ENCODE peak calls at places on chromosomes 5 and 9, in four cellular contexts. One of them, this sample, is unnamed.

GRCh38 chr5:58002318-58002717 is 457.6 kb downstream of the PLK2 start:
- DNase-seq in central memory CD8-positive, alpha-beta T cell: no peak
- DNase-seq in activated CD4-positive, alpha-beta memory T cell treated with anti-CD3 and anti-CD28 coated beads, Interleukin-2, amount 10 ng/mL, durations not matched to agents 7 days and 5 days: no peak
- DNase-seq in activated CD4-positive, alpha-beta T cell treated with anti-CD3 and anti-CD28 coated beads for 24 hours: no peak
- DNase-seq in this sample: no peak

GRCh38 chr5:176955895-176956294 is 50.7 kb downstream of the UIMC1 start:
- DNase-seq in central memory CD8-positive, alpha-beta T cell: no peak
- DNase-seq in activated CD4-positive, alpha-beta memory T cell treated with anti-CD3 and anti-CD28 coated beads, Interleukin-2, amount 10 ng/mL, durations not matched to agents 7 days and 5 days: no peak
- DNase-seq in activated CD4-positive, alpha-beta T cell treated with anti-CD3 and anti-CD28 coated beads for 24 hours: no peak
- DNase-seq in this sample: no peak

GRCh38 chr5:138963763-138964371 is 88.7 kb upstream of the LRRTM2 start:
- DNase-seq in central memory CD8-positive, alpha-beta T cell: no peak
- DNase-seq in activated CD4-positive, alpha-beta memory T cell treated with anti-CD3 and anti-CD28 coated beads, Interleukin-2, amount 10 ng/mL, durations not matched to agents 7 days and 5 days: no peak
- DNase-seq in activated CD4-positive, alpha-beta T cell treated with anti-CD3 and anti-CD28 coated beads for 24 hours: no peak
- DNase-seq in this sample: no peak

GRCh38 chr5:95331358-95331757 is 46.5 kb upstream of the MCTP1 start:
- DNase-seq in central memory CD8-positive, alpha-beta T cell: no peak
- DNase-seq in activated CD4-positive, alpha-beta memory T cell treated with anti-CD3 and anti-CD28 coated beads, Interleukin-2, amount 10 ng/mL, durations not matched to agents 7 days and 5 days: no peak
- DNase-seq in activated CD4-positive, alpha-beta T cell treated with anti-CD3 and anti-CD28 coated beads for 24 hours: no peak
- DNase-seq in this sample: no peak

GRCh38 chr5:53478411-53479044 is 1.9 kb upstream of the FST start:
- DNase-seq in central memory CD8-positive, alpha-beta T cell: no peak
- DNase-seq in activated CD4-positive, alpha-beta memory T cell treated with anti-CD3 and anti-CD28 coated beads, Interleukin-2, amount 10 ng/mL, durations not matched to agents 7 days and 5 days: no peak
- DNase-seq in activated CD4-positive, alpha-beta T cell treated with anti-CD3 and anti-CD28 coated beads for 24 hours: no peak
- DNase-seq in this sample: no peak

GRCh38 chr9:123475407-123475806 is 119.4 kb downstream of the CRB2 start:
- DNase-seq in central memory CD8-positive, alpha-beta T cell: no peak
- DNase-seq in activated CD4-positive, alpha-beta memory T cell treated with anti-CD3 and anti-CD28 coated beads, Interleukin-2, amount 10 ng/mL, durations not matched to agents 7 days and 5 days: no peak
- DNase-seq in activated CD4-positive, alpha-beta T cell treated with anti-CD3 and anti-CD28 coated beads for 24 hours: no peak
- DNase-seq in this sample: no peak

GRCh38 chr5:170628028-170628427 is 124.2 kb downstream of the KCNIP1 start:
- DNase-seq in central memory CD8-positive, alpha-beta T cell: no peak
- DNase-seq in activated CD4-positive, alpha-beta memory T cell treated with anti-CD3 and anti-CD28 coated beads, Interleukin-2, amount 10 ng/mL, durations not matched to agents 7 days and 5 days: no peak
- DNase-seq in activated CD4-positive, alpha-beta T cell treated with anti-CD3 and anti-CD28 coated beads for 24 hours: no peak
- DNase-seq in this sample: no peak

GRCh38 chr5:44774279-44774880 is 34.4 kb upstream of the MRPS30 start:
- DNase-seq in central memory CD8-positive, alpha-beta T cell: no peak
- DNase-seq in activated CD4-positive, alpha-beta memory T cell treated with anti-CD3 and anti-CD28 coated beads, Interleukin-2, amount 10 ng/mL, durations not matched to agents 7 days and 5 days: no peak
- DNase-seq in activated CD4-positive, alpha-beta T cell treated with anti-CD3 and anti-CD28 coated beads for 24 hours: no peak
- DNase-seq in this sample: no peak

GRCh38 chr5:149497357-149497756 is 53.9 kb downstream of the CSNK1A1 start:
- DNase-seq in central memory CD8-positive, alpha-beta T cell: no peak
- DNase-seq in activated CD4-positive, alpha-beta memory T cell treated with anti-CD3 and anti-CD28 coated beads, Interleukin-2, amount 10 ng/mL, durations not matched to agents 7 days and 5 days: no peak
- DNase-seq in activated CD4-positive, alpha-beta T cell treated with anti-CD3 and anti-CD28 coated beads for 24 hours: no peak
- DNase-seq in this sample: no peak

GRCh38 chr5:152736906-152737305 is 331.8 kb upstream of the NMUR2 start:
- DNase-seq in central memory CD8-positive, alpha-beta T cell: no peak
- DNase-seq in activated CD4-positive, alpha-beta memory T cell treated with anti-CD3 and anti-CD28 coated beads, Interleukin-2, amount 10 ng/mL, durations not matched to agents 7 days and 5 days: no peak
- DNase-seq in activated CD4-positive, alpha-beta T cell treated with anti-CD3 and anti-CD28 coated beads for 24 hours: no peak
- DNase-seq in this sample: no peak

GRCh38 chr5:134020188-134020587 is 15.4 kb upstream of the VDAC1 start:
- DNase-seq in central memory CD8-positive, alpha-beta T cell: no peak
- DNase-seq in activated CD4-positive, alpha-beta memory T cell treated with anti-CD3 and anti-CD28 coated beads, Interleukin-2, amount 10 ng/mL, durations not matched to agents 7 days and 5 days: no peak
- DNase-seq in activated CD4-positive, alpha-beta T cell treated with anti-CD3 and anti-CD28 coated beads for 24 hours: no peak
- DNase-seq in this sample: no peak

GRCh38 chr5:143605403-143606005 is 202.0 kb upstream of the NR3C1 start:
- DNase-seq in central memory CD8-positive, alpha-beta T cell: peak
- DNase-seq in activated CD4-positive, alpha-beta memory T cell treated with anti-CD3 and anti-CD28 coated beads, Interleukin-2, amount 10 ng/mL, durations not matched to agents 7 days and 5 days: peak
- DNase-seq in activated CD4-positive, alpha-beta T cell treated with anti-CD3 and anti-CD28 coated beads for 24 hours: no peak
- DNase-seq in this sample: no peak

GRCh38 chr5:165029471-165029870 is 1524.1 kb downstream of the MAT2B start:
- DNase-seq in central memory CD8-positive, alpha-beta T cell: no peak
- DNase-seq in activated CD4-positive, alpha-beta memory T cell treated with anti-CD3 and anti-CD28 coated beads, Interleukin-2, amount 10 ng/mL, durations not matched to agents 7 days and 5 days: no peak
- DNase-seq in activated CD4-positive, alpha-beta T cell treated with anti-CD3 and anti-CD28 coated beads for 24 hours: no peak
- DNase-seq in this sample: no peak

GRCh38 chr5:180976518-180976917 is 12.1 kb upstream of the BTNL3 start:
- DNase-seq in central memory CD8-positive, alpha-beta T cell: no peak
- DNase-seq in activated CD4-positive, alpha-beta memory T cell treated with anti-CD3 and anti-CD28 coated beads, Interleukin-2, amount 10 ng/mL, durations not matched to agents 7 days and 5 days: no peak
- DNase-seq in activated CD4-positive, alpha-beta T cell treated with anti-CD3 and anti-CD28 coated beads for 24 hours: no peak
- DNase-seq in this sample: no peak

GRCh38 chr5:113162770-113163169 is 186.2 kb downstream of the DCP2 start:
- DNase-seq in central memory CD8-positive, alpha-beta T cell: no peak
- DNase-seq in activated CD4-positive, alpha-beta memory T cell treated with anti-CD3 and anti-CD28 coated beads, Interleukin-2, amount 10 ng/mL, durations not matched to agents 7 days and 5 days: no peak
- DNase-seq in activated CD4-positive, alpha-beta T cell treated with anti-CD3 and anti-CD28 coated beads for 24 hours: no peak
- DNase-seq in this sample: no peak

GRCh38 chr5:141330299-141331080 is at the start of gene PCDHGA1:
- DNase-seq in central memory CD8-positive, alpha-beta T cell: no peak
- DNase-seq in activated CD4-positive, alpha-beta memory T cell treated with anti-CD3 and anti-CD28 coated beads, Interleukin-2, amount 10 ng/mL, durations not matched to agents 7 days and 5 days: peak
- DNase-seq in activated CD4-positive, alpha-beta T cell treated with anti-CD3 and anti-CD28 coated beads for 24 hours: no peak
- DNase-seq in this sample: no peak

GRCh38 chr9:22079873-22080341 is 70.8 kb upstream of the CDKN2B start:
- DNase-seq in central memory CD8-positive, alpha-beta T cell: no peak
- DNase-seq in activated CD4-positive, alpha-beta memory T cell treated with anti-CD3 and anti-CD28 coated beads, Interleukin-2, amount 10 ng/mL, durations not matched to agents 7 days and 5 days: peak
- DNase-seq in activated CD4-positive, alpha-beta T cell treated with anti-CD3 and anti-CD28 coated beads for 24 hours: peak
- DNase-seq in this sample: peak

GRCh38 chr5:172929371-172929838 is 29.8 kb upstream of the RPL26L1 start:
- DNase-seq in central memory CD8-positive, alpha-beta T cell: no peak
- DNase-seq in activated CD4-positive, alpha-beta memory T cell treated with anti-CD3 and anti-CD28 coated beads, Interleukin-2, amount 10 ng/mL, durations not matched to agents 7 days and 5 days: no peak
- DNase-seq in activated CD4-positive, alpha-beta T cell treated with anti-CD3 and anti-CD28 coated beads for 24 hours: no peak
- DNase-seq in this sample: no peak

GRCh38 chr5:140058212-140058932 is 15.3 kb upstream of the NRG2 start:
- DNase-seq in central memory CD8-positive, alpha-beta T cell: no peak
- DNase-seq in activated CD4-positive, alpha-beta memory T cell treated with anti-CD3 and anti-CD28 coated beads, Interleukin-2, amount 10 ng/mL, durations not matched to agents 7 days and 5 days: no peak
- DNase-seq in activated CD4-positive, alpha-beta T cell treated with anti-CD3 and anti-CD28 coated beads for 24 hours: no peak
- DNase-seq in this sample: no peak

GRCh38 chr9:79800578-79800977 is 228.8 kb downstream of the TLE4 start:
- DNase-seq in central memory CD8-positive, alpha-beta T cell: no peak
- DNase-seq in activated CD4-positive, alpha-beta memory T cell treated with anti-CD3 and anti-CD28 coated beads, Interleukin-2, amount 10 ng/mL, durations not matched to agents 7 days and 5 days: no peak
- DNase-seq in activated CD4-positive, alpha-beta T cell treated with anti-CD3 and anti-CD28 coated beads for 24 hours: no peak
- DNase-seq in this sample: no peak

GRCh38 chr9:103319979-103320378 is 324.8 kb downstream of the CYLC2 start:
- DNase-seq in central memory CD8-positive, alpha-beta T cell: no peak
- DNase-seq in activated CD4-positive, alpha-beta memory T cell treated with anti-CD3 and anti-CD28 coated beads, Interleukin-2, amount 10 ng/mL, durations not matched to agents 7 days and 5 days: no peak
- DNase-seq in activated CD4-positive, alpha-beta T cell treated with anti-CD3 and anti-CD28 coated beads for 24 hours: no peak
- DNase-seq in this sample: no peak

GRCh38 chr5:180352976-180353225 is 235 bp downstream of the GFPT2 start:
- DNase-seq in central memory CD8-positive, alpha-beta T cell: no peak
- DNase-seq in activated CD4-positive, alpha-beta memory T cell treated with anti-CD3 and anti-CD28 coated beads, Interleukin-2, amount 10 ng/mL, durations not matched to agents 7 days and 5 days: no peak
- DNase-seq in activated CD4-positive, alpha-beta T cell treated with anti-CD3 and anti-CD28 coated beads for 24 hours: no peak
- DNase-seq in this sample: no peak

GRCh38 chr5:121698690-121699089 is 153.0 kb upstream of the FTMT start:
- DNase-seq in central memory CD8-positive, alpha-beta T cell: no peak
- DNase-seq in activated CD4-positive, alpha-beta memory T cell treated with anti-CD3 and anti-CD28 coated beads, Interleukin-2, amount 10 ng/mL, durations not matched to agents 7 days and 5 days: no peak
- DNase-seq in activated CD4-positive, alpha-beta T cell treated with anti-CD3 and anti-CD28 coated beads for 24 hours: no peak
- DNase-seq in this sample: no peak

GRCh38 chr5:35826056-35826455 is 30.6 kb upstream of the IL7R start:
- DNase-seq in central memory CD8-positive, alpha-beta T cell: no peak
- DNase-seq in activated CD4-positive, alpha-beta memory T cell treated with anti-CD3 and anti-CD28 coated beads, Interleukin-2, amount 10 ng/mL, durations not matched to agents 7 days and 5 days: no peak
- DNase-seq in activated CD4-positive, alpha-beta T cell treated with anti-CD3 and anti-CD28 coated beads for 24 hours: no peak
- DNase-seq in this sample: no peak

GRCh38 chr9:137969008-137969407 is 91.4 kb downstream of the CACNA1B start:
- DNase-seq in central memory CD8-positive, alpha-beta T cell: no peak
- DNase-seq in activated CD4-positive, alpha-beta memory T cell treated with anti-CD3 and anti-CD28 coated beads, Interleukin-2, amount 10 ng/mL, durations not matched to agents 7 days and 5 days: no peak
- DNase-seq in activated CD4-positive, alpha-beta T cell treated with anti-CD3 and anti-CD28 coated beads for 24 hours: no peak
- DNase-seq in this sample: no peak

GRCh38 chr9:130707225-130707976 is 13.8 kb downstream of the EXOSC2 start:
- DNase-seq in central memory CD8-positive, alpha-beta T cell: peak
- DNase-seq in activated CD4-positive, alpha-beta memory T cell treated with anti-CD3 and anti-CD28 coated beads, Interleukin-2, amount 10 ng/mL, durations not matched to agents 7 days and 5 days: peak
- DNase-seq in activated CD4-positive, alpha-beta T cell treated with anti-CD3 and anti-CD28 coated beads for 24 hours: peak
- DNase-seq in this sample: peak

This sample was measured in effector CD4-positive, alpha-beta T cell.